ENCODE peak calls at places on chromosomes 13 and 19, in nine cellular contexts. C is GM23338, R is neural progenitor cell, J is PC-9, Y is mammary epithelial cell, L is fibroblast of lung, Q is PC-3, B is IMR-90, E is OCI-LY7. I is an unnamed sample.
A peak's percentile ranks its signal among the peaks of the same experiment; 100 is the strongest.

GRCh38 chr13:59120297-59120843 is 1043.4 kb downstream of the DIAPH3 start:
- DNase-seq in C (no peak), R (no peak), J (no peak), Y (no peak), L (peak; percentile 82), Q (no peak), B (peak; percentile 60), E (no peak), I (no peak)

GRCh38 chr19:1177322-1178114 is 3.5 kb upstream of the SBNO2 start:
- DNase-seq in C (no peak), R (no peak), J (peak; percentile 87), Y (peak; percentile 98), L (peak; percentile 97), Q (peak; percentile 94), B (peak; percentile 97), E (no peak), I (peak; percentile 99)

GRCh38 chr13:70098669-70099068 is 9.0 kb upstream of the ATXN8OS start:
- DNase-seq in C (peak; percentile 23), R (no peak), J (no peak), Y (no peak), L (no peak), Q (peak; percentile 41), B (no peak), E (no peak), I (peak; percentile 25)

GRCh38 chr13:113135281-113135760 is 12.7 kb downstream of the F10 start:
- DNase-seq in C (no peak), R (no peak), J (no peak), Y (no peak), L (no peak), Q (no peak), B (no peak), E (no peak), I (no peak)

GRCh38 chr13:112725346-112726017 is 35.6 kb downstream of the ATP11A start:
- DNase-seq in C (no peak), R (no peak), J (peak; percentile 94), Y (peak; percentile 58), L (peak; percentile 58), Q (peak; percentile 85), B (peak; percentile 62), E (no peak), I (no peak)

GRCh38 chr13:112434937-112435523 is 58.9 kb downstream of the SPACA7 start:
- DNase-seq in C (no peak), R (no peak), J (no peak), Y (no peak), L (no peak), Q (no peak), B (no peak), E (no peak), I (no peak)

GRCh38 chr19:41309225-41310030 is 544 bp upstream of the CCDC97 start:
- DNase-seq in C (no peak), R (no peak), J (no peak), Y (no peak), L (no peak), Q (peak; percentile 12), B (no peak), E (no peak), I (no peak)

GRCh38 chr19:49820125-49820524 is 2.0 kb downstream of the MED25 start:
- DNase-seq in C (no peak), R (no peak), J (no peak), Y (no peak), L (peak; percentile 17), Q (no peak), B (no peak), E (no peak), I (no peak)

GRCh38 chr19:2380567-2380966 is 20.5 kb downstream of the TMPRSS9 start:
- DNase-seq in C (no peak), R (no peak), J (no peak), Y (no peak), L (no peak), Q (no peak), B (no peak), E (no peak), I (no peak)

GRCh38 chr19:5030822-5031221 is 61.9 kb downstream of the KDM4B start:
- DNase-seq in C (no peak), R (no peak), J (no peak), Y (no peak), L (no peak), Q (no peak), B (no peak), E (no peak), I (no peak)

GRCh38 chr19:31772915-31773314 is 423.7 kb upstream of the TSHZ3 start:
- DNase-seq in C (no peak), R (no peak), J (no peak), Y (no peak), L (no peak), Q (no peak), B (no peak), E (no peak), I (no peak)

GRCh38 chr19:13961826-13962737 is 9.8 kb downstream of the DCAF15 start:
- DNase-seq in C (peak; percentile 77), R (peak; percentile 77), J (no peak), Y (no peak), L (no peak), Q (no peak), B (peak; percentile 13), E (no peak), I (peak; percentile 71)

GRCh38 chr19:13965377-13965896 is 13.1 kb downstream of the DCAF15 start:
- DNase-seq in C (no peak), R (no peak), J (no peak), Y (no peak), L (no peak), Q (no peak), B (no peak), E (no peak), I (peak; percentile 74)

GRCh38 chr19:13962738-13963602 is 10.7 kb downstream of the DCAF15 start:
- DNase-seq in C (peak; percentile 73), R (no peak), J (no peak), Y (no peak), L (peak; percentile 54), Q (no peak), B (peak; percentile 60), E (no peak), I (peak; percentile 93)

GRCh38 chr19:13964776-13965175 is 12.5 kb downstream of the DCAF15 start:
- DNase-seq in C (no peak), R (no peak), J (no peak), Y (no peak), L (peak; percentile 49), Q (peak; percentile 63), B (peak; percentile 66), E (no peak), I (peak; percentile 92)

DNA sequence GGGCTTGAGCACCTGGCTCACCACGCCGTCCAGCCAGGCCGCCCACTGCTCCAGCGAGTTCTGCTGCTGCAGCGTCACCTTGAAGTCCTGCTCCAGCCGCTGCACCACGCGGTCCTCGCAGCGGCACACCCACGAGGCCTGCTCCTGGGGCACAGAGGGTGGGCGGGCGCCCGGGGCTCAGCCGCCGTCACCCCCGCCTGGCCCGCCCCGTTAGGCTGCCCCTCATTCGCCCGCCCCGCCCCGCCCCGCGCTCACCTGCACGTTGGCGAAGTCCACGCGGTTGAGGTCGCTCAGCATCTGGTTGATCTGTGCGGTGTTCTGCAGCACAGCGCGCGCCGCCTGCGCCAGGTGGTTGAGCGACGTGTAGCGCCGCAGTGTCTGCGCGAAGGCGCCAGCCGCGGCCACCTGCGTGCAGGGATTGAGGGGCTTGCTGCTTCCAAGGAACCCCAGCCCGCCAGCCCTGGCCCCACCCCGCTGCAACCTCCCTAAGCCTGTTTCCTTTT is 11.3 kb downstream of the DCAF15 start:
- DNase-seq in C (peak; percentile 82), R (no peak), J (no peak), Y (no peak), L (no peak), Q (no peak), B (no peak), E (no peak), I (peak; percentile 57)
- H3K4me1 ChIP-seq in C (no peaks in the 10 kb centered on the region), R (peaks cover 12% of the 10 kb centered on the region), J (no peaks in the 10 kb centered on the region), Y (no peaks in the 10 kb centered on the region), L (no peaks in the 10 kb centered on the region), Q (peaks cover 10% of the 10 kb centered on the region), B (peaks cover 9% of the 10 kb centered on the region), E (no peaks in the 10 kb centered on the region), I (peaks cover 7% of the 10 kb centered on the region)

DNA sequence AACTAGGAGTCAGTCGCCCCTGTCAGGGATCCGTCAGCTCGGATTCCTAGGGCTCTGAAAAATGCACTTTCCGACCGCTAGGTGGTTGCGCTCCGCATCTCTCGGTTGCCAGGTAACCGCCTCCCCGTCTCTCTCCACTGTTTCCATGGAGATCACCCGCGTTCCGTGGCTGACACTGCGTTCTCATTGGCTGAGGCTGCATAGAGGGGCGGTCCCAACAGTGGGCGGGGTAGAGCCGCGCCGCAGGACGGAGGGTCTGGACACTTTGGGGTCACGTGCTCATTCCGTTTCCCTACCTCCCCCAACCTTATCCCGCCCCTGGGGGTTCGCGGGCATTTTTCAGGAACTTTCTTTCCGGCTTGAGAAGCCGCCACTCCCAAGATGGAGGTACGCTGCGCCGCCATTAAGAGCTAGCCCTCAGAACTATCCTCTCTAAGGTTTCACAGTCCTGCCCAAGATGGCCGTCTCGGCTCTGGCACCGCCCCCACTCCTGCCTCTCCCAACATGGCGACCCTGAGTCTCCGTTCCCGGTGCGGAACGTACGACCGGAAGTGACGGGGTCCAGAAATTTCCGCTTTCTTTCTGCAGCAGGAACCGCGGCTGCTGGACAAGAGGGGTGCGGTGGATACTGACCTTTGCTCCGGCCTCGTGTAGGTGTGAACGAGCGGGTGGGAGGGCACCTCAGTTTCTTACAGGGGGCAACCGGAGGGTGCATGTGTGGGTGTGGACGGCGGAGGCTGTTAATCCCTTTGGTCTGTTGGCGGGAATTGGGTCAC is at the start of the genes ODAD3 and PRKCSH:
- DNase-seq in C (peak; percentile 100), R (peak; percentile 100), J (peak; percentile 99), Y (peak; percentile 100), L (peak; percentile 99), Q (peak; percentile 100), B (peak; percentile 100), E (peak; percentile 99), I (peak; percentile 99)
- H3K36me3 ChIP-seq in C (peaks cover 25% of the 10 kb centered on the region), R (peaks cover 5% of the 10 kb centered on the region), J (peaks cover 11% of the 10 kb centered on the region), Y (peaks cover 14% of the 10 kb centered on the region), L (peaks cover 4% of the 10 kb centered on the region), Q (peaks cover 10% of the 10 kb centered on the region), B (peaks cover 19% of the 10 kb centered on the region), E (peaks cover 36% of the 10 kb centered on the region), I (peaks cover 25% of the 10 kb centered on the region)

GRCh38 chr19:54152878-54153524 is 6.5 kb downstream of the LENG1 start:
- DNase-seq in C (no peak), R (no peak), J (peak; percentile 9), Y (no peak), L (no peak), Q (no peak), B (no peak), E (no peak), I (no peak)
- H4K20me1 ChIP-seq in C (peaks cover 10% of the 10 kb centered on the region), R (peaks cover 27% of the 10 kb centered on the region), J (peaks cover 40% of the 10 kb centered on the region), Y (no peaks in the 10 kb centered on the region), L (no peaks in the 10 kb centered on the region), Q (no peaks in the 10 kb centered on the region), B (peaks cover 7% of the 10 kb centered on the region), E (no peaks in the 10 kb centered on the region), I (peaks cover 19% of the 10 kb centered on the region)

DNA sequence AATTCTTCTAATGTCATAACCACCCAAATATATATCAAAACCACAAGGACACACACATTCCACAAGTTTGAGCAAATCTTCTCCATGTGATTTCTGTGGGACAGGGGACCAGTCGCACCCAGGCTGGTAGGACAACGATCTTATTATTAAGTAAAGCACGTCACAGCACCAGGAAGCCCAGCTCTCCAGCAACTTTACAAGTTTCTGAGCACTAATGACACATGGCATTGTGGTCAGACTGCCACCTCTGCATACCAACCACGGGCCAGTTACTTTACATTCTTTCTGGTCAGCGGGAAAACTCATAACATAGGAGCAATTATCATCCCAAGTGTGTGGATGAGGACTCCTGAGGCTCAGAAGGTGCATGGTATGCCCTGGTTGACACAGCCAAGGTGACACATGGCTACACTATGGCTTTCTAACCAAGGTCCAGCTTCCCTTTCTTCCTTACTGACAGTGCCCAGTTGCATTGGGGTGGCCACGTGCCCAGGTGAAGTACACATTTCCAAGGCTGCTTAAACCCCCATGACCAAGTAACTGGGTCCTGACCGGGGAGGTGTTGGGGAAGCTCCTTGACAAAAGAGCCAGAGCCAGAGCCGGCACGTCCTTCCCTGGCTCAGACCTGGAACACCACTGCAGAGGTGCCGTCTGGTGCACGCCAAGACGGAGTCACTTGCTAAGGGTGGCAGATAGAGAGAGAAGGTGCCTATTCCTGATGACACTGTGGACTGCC is 27.4 kb downstream of the LATS2 start:
- DNase-seq in C (no peak), R (no peak), J (peak; percentile 66), Y (peak; percentile 78), L (peak; percentile 81), Q (peak; percentile 96), B (no peak), E (no peak), I (peak; percentile 42)
- H3K4me1 ChIP-seq in C (peaks cover 38% of the 10 kb centered on the region), R (peaks cover 10% of the 10 kb centered on the region), J (no peaks in the 10 kb centered on the region), Y (peaks cover 23% of the 10 kb centered on the region), L (peaks cover 14% of the 10 kb centered on the region), Q (peaks cover 31% of the 10 kb centered on the region), B (peaks cover 33% of the 10 kb centered on the region), E (peaks cover 3% of the 10 kb centered on the region), I (peaks cover 30% of the 10 kb centered on the region)

I was measured in osteoblast.